ENCODE peak calls at places on chromosomes 6 and 20, in eight cellular contexts. One of them, this sample, is unnamed.

GRCh38 chr20:52083627-52084232 is 107.8 kb downstream of the ZFP64 start:
- DNase-seq in colonic mucosa: peak; percentile 57
- DNase-seq in HFF-Myc: peak; percentile 46
- DNase-seq in progenitor cell of endocrine pancreas: peak; percentile 38
- DNase-seq in brain microvascular endothelial cell: peak; percentile 73
- DNase-seq in MCF 10A: peak; percentile 75
- DNase-seq in fibroblast of the aortic adventitia: peak; percentile 83
- DNase-seq in upper lobe of left lung: no peak
- DNase-seq in this sample: peak; percentile 77

GRCh38 chr20:58148891-58149290 is 79.6 kb downstream of the ANKRD60 start:
- DNase-seq in fibroblast of the aortic adventitia: no peak
- DNase-seq in brain microvascular endothelial cell: no peak
- DNase-seq in MCF 10A: no peak
- DNase-seq in progenitor cell of endocrine pancreas: no peak
- DNase-seq in upper lobe of left lung: no peak
- DNase-seq in HFF-Myc: no peak
- DNase-seq in colonic mucosa: no peak
- DNase-seq in this sample: no peak

GRCh38 chr6:122838060-122838780 is 49.2 kb downstream of the SMPDL3A start:
- DNase-seq in progenitor cell of endocrine pancreas: no peak
- DNase-seq in upper lobe of left lung: no peak
- DNase-seq in HFF-Myc: no peak
- DNase-seq in brain microvascular endothelial cell: no peak
- DNase-seq in MCF 10A: peak; percentile 24
- DNase-seq in fibroblast of the aortic adventitia: peak; percentile 60
- DNase-seq in colonic mucosa: no peak
- DNase-seq in this sample: no peak

GRCh38 chr20:14407336-14407735 is 69.9 kb upstream of the FLRT3 start:
- DNase-seq in progenitor cell of endocrine pancreas: no peak
- DNase-seq in upper lobe of left lung: no peak
- DNase-seq in HFF-Myc: no peak
- DNase-seq in colonic mucosa: no peak
- DNase-seq in brain microvascular endothelial cell: no peak
- DNase-seq in fibroblast of the aortic adventitia: no peak
- DNase-seq in MCF 10A: no peak
- DNase-seq in this sample: no peak

GRCh38 chr6:4313044-4313686 is 177.8 kb upstream of the ECI2 start:
- DNase-seq in fibroblast of the aortic adventitia: peak; percentile 96
- DNase-seq in progenitor cell of endocrine pancreas: no peak
- DNase-seq in colonic mucosa: peak; percentile 83
- DNase-seq in MCF 10A: peak; percentile 94
- DNase-seq in upper lobe of left lung: no peak
- DNase-seq in brain microvascular endothelial cell: peak; percentile 97
- DNase-seq in HFF-Myc: peak; percentile 68
- DNase-seq in this sample: no peak

GRCh38 chr6:125918681-125919566 is 37.6 kb upstream of the HINT3 start:
- DNase-seq in fibroblast of the aortic adventitia: peak; percentile 90
- DNase-seq in colonic mucosa: peak; percentile 66
- DNase-seq in upper lobe of left lung: peak; percentile 63
- DNase-seq in progenitor cell of endocrine pancreas: no peak
- DNase-seq in MCF 10A: peak; percentile 97
- DNase-seq in HFF-Myc: peak; percentile 81
- DNase-seq in brain microvascular endothelial cell: peak; percentile 85
- DNase-seq in this sample: peak; percentile 67

GRCh38 chr6:166586424-166587156 is at the start of gene RAMACL:
- DNase-seq in colonic mucosa: peak; percentile 36
- DNase-seq in progenitor cell of endocrine pancreas: no peak
- DNase-seq in brain microvascular endothelial cell: no peak
- DNase-seq in MCF 10A: peak; percentile 41
- DNase-seq in HFF-Myc: no peak
- DNase-seq in upper lobe of left lung: peak; percentile 56
- DNase-seq in fibroblast of the aortic adventitia: no peak
- DNase-seq in this sample: peak; percentile 72

GRCh38 chr6:85712346-85712745 is 69.7 kb upstream of the SYNCRIP start:
- DNase-seq in HFF-Myc: no peak
- DNase-seq in MCF 10A: no peak
- DNase-seq in progenitor cell of endocrine pancreas: no peak
- DNase-seq in brain microvascular endothelial cell: no peak
- DNase-seq in fibroblast of the aortic adventitia: no peak
- DNase-seq in upper lobe of left lung: no peak
- DNase-seq in colonic mucosa: no peak
- DNase-seq in this sample: no peak

GRCh38 chr20:31551581-31552081 is 37.4 kb downstream of the HM13 start:
- DNase-seq in MCF 10A: no peak
- DNase-seq in fibroblast of the aortic adventitia: no peak
- DNase-seq in upper lobe of left lung: no peak
- DNase-seq in HFF-Myc: no peak
- DNase-seq in brain microvascular endothelial cell: no peak
- DNase-seq in colonic mucosa: no peak
- DNase-seq in progenitor cell of endocrine pancreas: no peak
- DNase-seq in this sample: no peak

GRCh38 chr6:158564243-158565121 is 4.6 kb downstream of the TMEM181 start:
- DNase-seq in MCF 10A: no peak
- DNase-seq in HFF-Myc: no peak
- DNase-seq in colonic mucosa: no peak
- DNase-seq in upper lobe of left lung: peak; percentile 40
- DNase-seq in fibroblast of the aortic adventitia: no peak
- DNase-seq in progenitor cell of endocrine pancreas: no peak
- DNase-seq in brain microvascular endothelial cell: no peak
- DNase-seq in this sample: peak; percentile 55

GRCh38 chr6:158566207-158566818 is 6.4 kb downstream of the TMEM181 start:
- DNase-seq in upper lobe of left lung: no peak
- DNase-seq in brain microvascular endothelial cell: no peak
- DNase-seq in colonic mucosa: no peak
- DNase-seq in MCF 10A: no peak
- DNase-seq in HFF-Myc: no peak
- DNase-seq in progenitor cell of endocrine pancreas: no peak
- DNase-seq in fibroblast of the aortic adventitia: no peak
- DNase-seq in this sample: no peak

GRCh38 chr6:158567152-158567551 is 7.3 kb downstream of the TMEM181 start:
- DNase-seq in MCF 10A: no peak
- DNase-seq in progenitor cell of endocrine pancreas: no peak
- DNase-seq in brain microvascular endothelial cell: no peak
- DNase-seq in upper lobe of left lung: no peak
- DNase-seq in fibroblast of the aortic adventitia: no peak
- DNase-seq in colonic mucosa: no peak
- DNase-seq in HFF-Myc: no peak
- DNase-seq in this sample: no peak

GRCh38 chr6:158565122-158565429 is 5.2 kb downstream of the TMEM181 start:
- DNase-seq in HFF-Myc: no peak
- DNase-seq in colonic mucosa: no peak
- DNase-seq in brain microvascular endothelial cell: no peak
- DNase-seq in upper lobe of left lung: no peak
- DNase-seq in progenitor cell of endocrine pancreas: no peak
- DNase-seq in MCF 10A: no peak
- DNase-seq in fibroblast of the aortic adventitia: no peak
- DNase-seq in this sample: no peak

GRCh38 chr6:158565482-158566040 is 5.7 kb downstream of the TMEM181 start:
- DNase-seq in upper lobe of left lung: no peak
- DNase-seq in brain microvascular endothelial cell: no peak
- DNase-seq in colonic mucosa: no peak
- DNase-seq in progenitor cell of endocrine pancreas: no peak
- DNase-seq in MCF 10A: no peak
- DNase-seq in fibroblast of the aortic adventitia: no peak
- DNase-seq in HFF-Myc: no peak
- DNase-seq in this sample: no peak
- TF ChIP-seq CTCF in upper lobe of left lung: no peak
- TF ChIP-seq CTCF in brain microvascular endothelial cell: peak; percentile 34
- TF ChIP-seq CTCF in colonic mucosa: no peak
- TF ChIP-seq CTCF in progenitor cell of endocrine pancreas: peak; percentile 32
- TF ChIP-seq CTCF in MCF 10A: no peak
- TF ChIP-seq CTCF in fibroblast of the aortic adventitia: peak; percentile 1
- TF ChIP-seq CTCF in HFF-Myc: peak; percentile 7
- TF ChIP-seq CTCF in this sample: no peak

GRCh38 chr6:41442800-41443501 is 103.2 kb upstream of the FOXP4 start:
- DNase-seq in progenitor cell of endocrine pancreas: peak; percentile 76
- DNase-seq in brain microvascular endothelial cell: no peak
- DNase-seq in HFF-Myc: no peak
- DNase-seq in MCF 10A: no peak
- DNase-seq in upper lobe of left lung: peak; percentile 24
- DNase-seq in fibroblast of the aortic adventitia: no peak
- DNase-seq in colonic mucosa: peak; percentile 41
- DNase-seq in this sample: peak; percentile 32
- TF ChIP-seq CTCF in progenitor cell of endocrine pancreas: peak; percentile 96
- TF ChIP-seq CTCF in brain microvascular endothelial cell: peak; percentile 79
- TF ChIP-seq CTCF in HFF-Myc: peak; percentile 73
- TF ChIP-seq CTCF in MCF 10A: peak; percentile 28
- TF ChIP-seq CTCF in upper lobe of left lung: peak; percentile 33
- TF ChIP-seq CTCF in fibroblast of the aortic adventitia: peak; percentile 39
- TF ChIP-seq CTCF in colonic mucosa: peak; percentile 36
- TF ChIP-seq CTCF in this sample: peak; percentile 76

GRCh38 chr6:139877828-139878405 is 503.5 kb upstream of the CITED2 start:
- DNase-seq in colonic mucosa: no peak
- DNase-seq in fibroblast of the aortic adventitia: no peak
- DNase-seq in progenitor cell of endocrine pancreas: no peak
- DNase-seq in upper lobe of left lung: no peak
- DNase-seq in HFF-Myc: no peak
- DNase-seq in MCF 10A: no peak
- DNase-seq in brain microvascular endothelial cell: no peak
- DNase-seq in this sample: no peak
- TF ChIP-seq CTCF in colonic mucosa: no peak
- TF ChIP-seq CTCF in fibroblast of the aortic adventitia: no peak
- TF ChIP-seq CTCF in progenitor cell of endocrine pancreas: no peak
- TF ChIP-seq CTCF in upper lobe of left lung: no peak
- TF ChIP-seq CTCF in HFF-Myc: no peak
- TF ChIP-seq CTCF in MCF 10A: no peak
- TF ChIP-seq CTCF in brain microvascular endothelial cell: no peak
- TF ChIP-seq CTCF in this sample: no peak

GRCh38 chr6:35288834-35289233 is 8.8 kb upstream of the DEF6 start:
- DNase-seq in upper lobe of left lung: no peak
- DNase-seq in progenitor cell of endocrine pancreas: no peak
- DNase-seq in fibroblast of the aortic adventitia: no peak
- DNase-seq in MCF 10A: no peak
- DNase-seq in brain microvascular endothelial cell: no peak
- DNase-seq in colonic mucosa: no peak
- DNase-seq in HFF-Myc: no peak
- DNase-seq in this sample: no peak
- TF ChIP-seq CTCF in upper lobe of left lung: no peak
- TF ChIP-seq CTCF in progenitor cell of endocrine pancreas: no peak
- TF ChIP-seq CTCF in fibroblast of the aortic adventitia: no peak
- TF ChIP-seq CTCF in MCF 10A: no peak
- TF ChIP-seq CTCF in brain microvascular endothelial cell: no peak
- TF ChIP-seq CTCF in colonic mucosa: no peak
- TF ChIP-seq CTCF in HFF-Myc: no peak
- TF ChIP-seq CTCF in this sample: no peak

This sample was measured in activated CD8-positive, alpha-beta T cell treated with anti-CD3 and anti-CD28 coated beads for 36 hours.